ENCODE peak calls at places on chromosome 3, in seven cellular contexts. X is neural progenitor cell, R is foreskin keratinocyte, L is mesendoderm, B is K562, W is hepatocyte, P is heart left ventricle. Y is an unnamed sample. For H3K4me1, the result is how much of the 10 kb centered on the place peaks cover.

GRCh38 chr3:18011387-18011786 is 269.0 kb upstream of the TBC1D5 start:
- DNase-seq in X (no peak), R (no peak), L (no peak), B (no peak), W (no peak), P (no peak), Y (no peak)

GRCh38 chr3:136353461-136353860 is 103.3 kb downstream of the PCCB start:
- DNase-seq in X (no peak), R (no peak), L (no peak), B (no peak), W (no peak), P (no peak), Y (no peak)

GRCh38 chr3:31434819-31435218 is 97.9 kb upstream of the STT3B start:
- DNase-seq in X (no peak), R (no peak), L (no peak), B (no peak), W (no peak), P (no peak), Y (no peak)

GRCh38 chr3:64685800-64686445 is 1.9 kb downstream of the ADAMTS9 start:
- DNase-seq in X (peak), R (peak), L (peak), B (peak), W (peak), P (peak), Y (peak)

GRCh38 chr3:159829056-159829995 is 159.3 kb upstream of the IL12A start:
- DNase-seq in X (no peak), R (peak), L (no peak), B (no peak), W (peak), P (no peak), Y (peak)

GRCh38 chr3:195045481-195045880 is 225.5 kb downstream of the XXYLT1 start:
- DNase-seq in X (no peak), R (no peak), L (no peak), B (no peak), W (no peak), P (no peak), Y (no peak)

GRCh38 chr3:51921081-51921578 is 18.0 kb upstream of the IQCF1 start:
- DNase-seq in X (no peak), R (no peak), L (no peak), B (no peak), W (no peak), P (no peak), Y (no peak)

GRCh38 chr3:148852271-148853000 is 12.7 kb upstream of the CPA3 start:
- DNase-seq in X (no peak), R (no peak), L (no peak), B (no peak), W (no peak), P (no peak), Y (no peak)

GRCh38 chr3:43738305-43738704 is 47.6 kb downstream of the ABHD5 start:
- DNase-seq in X (no peak), R (no peak), L (no peak), B (no peak), W (no peak), P (no peak), Y (no peak)

GRCh38 chr3:14418259-14418658 is 15.9 kb downstream of the SLC6A6 start:
- DNase-seq in X (no peak), R (no peak), L (no peak), B (no peak), W (no peak), P (no peak), Y (no peak)

GRCh38 chr3:129855454-129856419 is 37.8 kb downstream of the TMCC1 start:
- DNase-seq in X (no peak), R (no peak), L (no peak), B (no peak), W (no peak), P (no peak), Y (peak)

GRCh38 chr3:38574411-38575278 is 74.8 kb downstream of the SCN5A start:
- DNase-seq in X (no peak), R (no peak), L (peak), B (no peak), W (peak), P (peak), Y (no peak)

GRCh38 chr3:2484162-2485026 is 385.7 kb downstream of the CNTN4 start:
- DNase-seq in X (no peak), R (no peak), L (no peak), B (no peak), W (no peak), P (no peak), Y (no peak)

GRCh38 chr3:58341376-58341775 is 8.7 kb downstream of the PXK start:
- DNase-seq in X (no peak), R (no peak), L (no peak), B (no peak), W (no peak), P (no peak), Y (no peak)

GRCh38 chr3:44976002-44976815 is at the start of the genes EXOSC7 and ZDHHC3:
- DNase-seq in X (peak), R (no peak), L (peak), B (peak), W (peak), P (peak), Y (peak)

GRCh38 chr3:129927072-129927471 is 33.6 kb upstream of the TMCC1 start:
- DNase-seq in X (no peak), R (no peak), L (no peak), B (peak), W (no peak), P (no peak), Y (no peak)

GRCh38 chr3:129263161-129263910 is 13.9 kb downstream of the COPG1 start:
- DNase-seq in X (no peak), R (no peak), L (no peak), B (no peak), W (no peak), P (no peak), Y (no peak)

GRCh38 chr3:46280105-46280797 is 38.0 kb downstream of the CCR3 start:
- DNase-seq in X (no peak), R (peak), L (no peak), B (no peak), W (peak), P (no peak), Y (peak)

GRCh38 chr3:122497425-122497824 is 17.3 kb downstream of the KPNA1 start:
- DNase-seq in X (no peak), R (peak), L (no peak), B (no peak), W (no peak), P (no peak), Y (no peak)

GRCh38 chr3:99317196-99317595 is 321.2 kb upstream of the COL8A1 start:
- DNase-seq in X (no peak), R (no peak), L (no peak), B (no peak), W (no peak), P (no peak), Y (no peak)

GRCh38 chr3:129777806-129778205 is 115.7 kb downstream of the TMCC1 start:
- DNase-seq in X (no peak), R (no peak), L (peak), B (no peak), W (no peak), P (no peak), Y (no peak)

GRCh38 chr3:169966951-169967915 is 626 bp downstream of the SEC62 start:
- DNase-seq in X (peak), R (peak), L (peak), B (no peak), W (peak), P (peak), Y (peak)

GRCh38 chr3:30502742-30503073 is 103.7 kb upstream of the TGFBR2 start:
- DNase-seq in X (no peak), R (peak), L (no peak), B (no peak), W (no peak), P (no peak), Y (no peak)

GRCh38 chr3:19885468-19885867 is 48.5 kb downstream of the EFHB start:
- DNase-seq in X (peak), R (no peak), L (peak), B (peak), W (peak), P (no peak), Y (peak)

GRCh38 chr3:111472556-111472955 is 69.4 kb upstream of the CD96 start:
- DNase-seq in X (no peak), R (peak), L (peak), B (no peak), W (no peak), P (no peak), Y (no peak)

GRCh38 chr3:183913580-183913920 is 28.9 kb upstream of the PARL start:
- DNase-seq in X (no peak), R (no peak), L (no peak), B (no peak), W (no peak), P (no peak), Y (no peak)

GRCh38 chr3:15430624-15431023 is 3.2 kb downstream of the EAF1 start:
- DNase-seq in X (no peak), R (no peak), L (no peak), B (no peak), W (no peak), P (no peak), Y (no peak)

GRCh38 chr3:57079221-57079831 is 18.9 kb downstream of the SPATA12 start:
- DNase-seq in X (peak), R (no peak), L (peak), B (peak), W (peak), P (peak), Y (peak)

GRCh38 chr3:57080171-57080570 is 19.7 kb downstream of the SPATA12 start:
- DNase-seq in X (no peak), R (no peak), L (no peak), B (no peak), W (no peak), P (no peak), Y (no peak)

GRCh38 chr3:57076422-57076951 is 16.0 kb downstream of the SPATA12 start:
- DNase-seq in X (no peak), R (no peak), L (no peak), B (no peak), W (no peak), P (no peak), Y (no peak)

GRCh38 chr3:57077630-57078365 is 17.3 kb downstream of the SPATA12 start:
- DNase-seq in X (no peak), R (no peak), L (no peak), B (no peak), W (no peak), P (no peak), Y (no peak)

GRCh38 chr3:57078366-57079220 is 18.1 kb downstream of the SPATA12 start:
- DNase-seq in X (peak), R (no peak), L (peak), B (peak), W (peak), P (peak), Y (peak)
- H3K27ac ChIP-seq in X (no peak), R (no peak), L (peak), B (peak), W (peak), P (no peak), Y (peak)

DNA sequence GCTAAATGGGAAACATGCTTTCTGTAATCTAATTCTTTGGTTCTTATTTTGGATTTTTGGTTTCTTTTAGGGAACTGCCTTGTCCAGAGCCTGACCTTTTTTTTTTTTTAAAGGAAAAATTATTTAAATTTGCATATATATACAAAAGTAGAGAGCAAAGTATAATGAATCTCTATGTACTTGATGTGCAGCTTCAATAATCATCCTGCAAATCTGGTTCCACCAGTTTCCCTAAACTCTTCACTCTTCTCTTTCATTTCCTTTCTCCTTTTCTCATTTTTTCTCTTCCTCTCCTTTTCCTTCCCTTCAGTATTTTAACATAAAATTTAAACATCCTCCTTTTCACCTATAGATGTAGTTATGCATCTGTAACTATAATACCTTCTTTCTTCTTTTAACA is 82.5 kb downstream of the USP13 start:
- DNase-seq in X (no peak), R (no peak), L (no peak), B (no peak), W (no peak), P (no peak), Y (no peak)
- H3K4me1 ChIP-seq in X (under half), R (under half), L (under half), B (under half), W (under half), P (under half), Y (under half)

DNA sequence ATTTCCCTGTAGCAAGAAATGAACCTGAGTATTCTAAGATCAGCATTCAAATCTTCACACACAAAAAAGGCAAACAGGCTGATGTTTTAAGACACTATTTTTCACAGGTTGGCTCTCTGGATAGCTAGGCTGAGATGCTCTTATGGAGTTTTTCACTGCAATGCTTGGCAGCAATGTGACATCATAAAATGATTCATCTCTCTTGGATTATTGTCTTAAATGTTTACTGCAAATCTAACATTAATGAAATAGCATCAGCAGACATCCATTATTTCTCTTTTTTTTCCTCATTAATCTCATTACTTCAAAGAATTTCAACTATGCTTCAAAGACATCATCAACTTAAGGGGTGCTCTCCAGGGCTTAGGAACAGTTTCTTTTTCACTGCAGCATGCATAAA is 23.6 kb upstream of the SSUH2 start:
- DNase-seq in X (no peak), R (no peak), L (no peak), B (no peak), W (no peak), P (no peak), Y (no peak)
- H3K27ac ChIP-seq in X (no peak), R (no peak), L (no peak), B (no peak), W (no peak), P (no peak), Y (no peak)

GRCh38 chr3:4816718-4817117 is 162.5 kb upstream of the BHLHE40 start:
- DNase-seq in X (no peak), R (no peak), L (no peak), B (no peak), W (no peak), P (no peak), Y (no peak)
- H3K4me1 ChIP-seq in X (under half), R (under half), L (under half), B (under half), W (under half), P (under half), Y (under half)

GRCh38 chr3:171058058-171058457 is 31.5 kb upstream of the SLC2A2 start:
- DNase-seq in X (no peak), R (no peak), L (no peak), B (no peak), W (no peak), P (no peak), Y (no peak)

GRCh38 chr3:171055336-171056178 is 29.0 kb upstream of the SLC2A2 start:
- DNase-seq in X (no peak), R (no peak), L (no peak), B (no peak), W (peak), P (no peak), Y (peak)

GRCh38 chr3:171056528-171056927 is 30.0 kb upstream of the SLC2A2 start:
- DNase-seq in X (no peak), R (no peak), L (no peak), B (no peak), W (no peak), P (no peak), Y (no peak)

GRCh38 chr3:171058873-171059603 is 32.5 kb upstream of the SLC2A2 start:
- DNase-seq in X (no peak), R (no peak), L (no peak), B (no peak), W (no peak), P (no peak), Y (no peak)

DNA sequence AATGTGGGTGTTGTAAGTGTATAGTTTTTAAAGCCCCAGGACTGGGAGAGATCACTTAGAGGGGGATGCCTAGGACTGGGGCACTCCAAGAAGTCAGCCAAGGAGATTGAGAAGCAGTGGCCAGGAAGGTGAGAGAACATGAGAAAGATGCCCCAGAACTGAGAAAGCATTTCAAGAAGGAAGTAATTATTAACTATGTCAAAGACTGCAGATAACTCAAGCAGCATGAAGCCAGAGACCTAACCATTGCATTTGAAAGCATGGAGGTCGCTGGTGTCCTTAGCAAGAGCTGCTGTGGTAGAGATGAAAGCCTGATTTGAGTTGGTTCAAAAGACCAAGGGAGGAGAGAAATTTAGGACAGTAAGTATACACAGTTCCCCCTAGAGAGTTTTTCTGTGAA is 30.6 kb upstream of the SLC2A2 start:
- DNase-seq in X (no peak), R (no peak), L (no peak), B (no peak), W (no peak), P (no peak), Y (no peak)
- H3K27ac ChIP-seq in X (no peak), R (no peak), L (no peak), B (no peak), W (no peak), P (no peak), Y (no peak)

DNA sequence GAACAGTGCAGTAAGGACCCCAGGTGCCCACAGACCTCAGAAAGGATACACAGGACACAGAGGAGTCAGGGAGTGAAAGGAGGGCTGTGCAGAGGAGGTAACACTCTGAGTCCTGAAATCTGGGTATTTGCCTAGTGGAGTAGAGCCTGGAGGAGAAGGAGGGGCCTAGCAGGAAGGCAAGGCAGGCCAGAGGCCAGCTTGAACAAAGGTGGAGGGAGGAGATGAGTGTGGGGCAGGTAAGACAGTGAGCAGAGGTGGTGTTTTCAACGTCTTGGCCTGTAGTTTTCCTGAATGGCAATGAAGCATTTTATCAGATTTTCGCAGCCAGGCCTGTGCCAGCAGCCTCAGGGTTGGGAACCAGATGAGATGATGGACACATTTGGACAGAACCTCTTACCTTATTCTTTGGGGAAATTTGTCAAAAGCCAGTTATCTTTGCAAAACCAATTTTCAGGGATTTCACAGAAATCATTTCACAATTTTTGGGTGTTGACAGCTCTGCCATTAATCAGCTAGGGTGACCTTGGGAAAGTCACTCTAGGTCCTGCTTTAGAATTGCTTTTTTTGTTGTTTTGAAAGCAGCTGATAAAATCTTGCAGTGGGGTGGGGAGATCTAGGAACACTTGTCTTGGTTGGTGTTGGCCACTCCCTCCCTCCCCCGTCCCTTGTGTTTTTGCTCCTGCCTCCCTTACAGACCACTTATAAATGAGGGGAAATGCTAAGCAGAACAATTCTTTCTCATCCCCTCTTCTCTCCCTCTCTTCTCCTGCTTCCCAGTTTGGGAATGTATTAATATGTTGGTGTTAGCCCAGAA is 38.4 kb downstream of the SPSB4 start:
- DNase-seq in X (no peak), R (no peak), L (peak), B (no peak), W (no peak), P (no peak), Y (no peak)
- H3K4me1 ChIP-seq in X (half or more), R (under half), L (under half), B (under half), W (under half), P (half or more), Y (under half)

DNA sequence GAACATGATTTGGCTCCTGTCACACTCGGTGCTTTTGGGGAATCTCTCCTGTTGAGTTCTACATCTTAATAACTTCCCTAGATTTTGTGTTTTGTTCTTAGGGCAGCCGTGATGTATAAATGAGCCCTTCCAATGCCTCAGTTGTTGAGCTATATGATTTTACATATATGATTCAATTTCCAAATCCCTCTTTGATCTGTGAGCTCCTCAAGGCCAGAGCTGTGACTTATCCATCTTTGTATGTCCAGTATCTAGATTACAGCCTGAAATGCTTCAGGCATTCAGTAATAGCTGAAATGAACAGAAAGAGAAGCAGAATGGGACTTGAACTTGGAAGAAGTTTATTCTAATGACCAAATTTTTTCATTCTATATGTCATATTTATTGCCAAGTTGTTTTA is 26.6 kb downstream of the CGGBP1 start:
- DNase-seq in X (no peak), R (no peak), L (no peak), B (no peak), W (no peak), P (no peak), Y (no peak)
- H3K27ac ChIP-seq in X (no peak), R (peak), L (no peak), B (peak), W (peak), P (peak), Y (no peak)

DNA sequence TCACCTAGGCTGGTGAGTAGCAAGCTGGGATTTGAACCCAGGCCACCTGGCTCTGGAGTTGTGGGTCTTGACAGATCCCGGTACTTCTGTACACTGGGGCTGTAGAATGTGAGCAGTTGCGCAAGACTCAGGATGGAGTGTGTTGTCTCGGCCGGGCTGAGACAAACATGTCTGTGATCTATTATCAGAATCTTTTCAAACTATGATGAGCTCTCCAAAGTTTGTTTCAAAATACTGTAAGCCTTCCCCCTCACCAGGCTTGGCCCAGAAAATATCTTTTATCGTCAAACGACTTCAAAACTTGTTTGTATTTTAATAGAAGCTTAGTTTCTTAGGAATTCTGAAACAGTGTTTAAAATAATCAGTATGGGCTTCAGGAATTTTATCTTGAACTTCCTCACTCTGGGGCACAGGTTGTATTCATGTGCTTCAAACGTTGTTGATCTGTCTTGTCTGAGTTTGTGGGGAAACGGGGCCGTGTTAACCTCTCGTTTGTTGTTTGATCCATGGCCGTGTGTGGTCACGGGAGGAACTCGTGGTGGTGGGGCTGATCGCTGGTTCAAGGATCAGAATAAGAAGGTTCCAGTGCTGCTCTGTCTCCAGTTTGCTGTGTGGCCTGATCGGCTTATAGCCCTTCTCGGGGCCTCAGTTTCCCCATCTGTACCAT is 40.3 kb upstream of the TFRC start:
- DNase-seq in X (no peak), R (no peak), L (no peak), B (no peak), W (peak), P (no peak), Y (no peak)
- H3K4me1 ChIP-seq in X (under half), R (under half), L (under half), B (under half), W (under half), P (under half), Y (under half)

GRCh38 chr3:197487911-197488391 is 67.8 kb downstream of the BDH1 start:
- DNase-seq in X (no peak), R (peak), L (no peak), B (no peak), W (peak), P (peak), Y (peak)
- H3K27ac ChIP-seq in X (no peak), R (peak), L (no peak), B (no peak), W (no peak), P (no peak), Y (no peak)